ENCODE peak calls at places on chromosome 20, in six cellular contexts. B is left ventricle myocardium inferior, E is fibroblast of lung, J is RWPE1, N is neural progenitor cell, Q is astrocyte of the hippocampus. G is an unnamed sample.

GRCh38 chr20:52937701-52938100 is 34.5 kb upstream of the TSHZ2 start:
- DNase-seq in B (no peak), E (no peak), J (no peak), N (peak; percentile 5), Q (peak; percentile 41), G (no peak)

GRCh38 chr20:12942123-12942522 is 66.6 kb upstream of the SPTLC3 start:
- DNase-seq in B (no peak), E (no peak), J (no peak), N (no peak), Q (no peak), G (no peak)

GRCh38 chr20:6051505-6051904 is 2.4 kb downstream of the LRRN4 start:
- DNase-seq in B (no peak), E (peak; percentile 23), J (no peak), N (no peak), Q (peak; percentile 90), G (no peak)

GRCh38 chr20:14067631-14068030 is 72.3 kb downstream of the MACROD2 start:
- DNase-seq in B (no peak), E (no peak), J (no peak), N (no peak), Q (peak; percentile 2), G (no peak)

GRCh38 chr20:17823382-17824144 is 123.8 kb downstream of the BANF2 start:
- DNase-seq in B (no peak), E (no peak), J (no peak), N (no peak), Q (no peak), G (no peak)

GRCh38 chr20:51160011-51160410 is 137.1 kb upstream of the KCNG1 start:
- DNase-seq in B (no peak), E (no peak), J (no peak), N (no peak), Q (no peak), G (no peak)

GRCh38 chr20:4813839-4814695 is 92.4 kb downstream of the PRND start:
- DNase-seq in B (no peak), E (no peak), J (no peak), N (no peak), Q (no peak), G (no peak)

GRCh38 chr20:44866703-44867335 is 18.7 kb upstream of the YWHAB start:
- DNase-seq in B (no peak), E (no peak), J (no peak), N (no peak), Q (peak; percentile 22), G (no peak)

GRCh38 chr20:13800728-13801134 is 15.9 kb downstream of the NDUFAF5 start:
- DNase-seq in B (peak; percentile 94), E (peak; percentile 96), J (peak; percentile 92), N (no peak), Q (peak; percentile 96), G (no peak)